ENCODE peak calls at places on chromosomes 16 and 17, in four cellular contexts. W is fibroblast of lung; A is brain microvascular endothelial cell; M is naive thymus-derived CD4-positive, alpha-beta T cell. H is an unnamed sample.
A peak's percentile ranks its signal among the peaks of the same experiment; 100 is the strongest.

GRCh38 chr17:31674305-31674704 is 184.7 kb downstream of the COPRS start:
- DNase-seq in W (peak; percentile 54), A (peak; percentile 61), M (no peak), H (no peak)

GRCh38 chr16:5633845-5634440 is 536.3 kb upstream of the EEF2KMT start:
- DNase-seq in W (peak; percentile 2), A (peak; percentile 0), M (no peak), H (peak; percentile 55)

GRCh38 chr17:73232587-73233373 is 28.9 kb downstream of the CPSF4L start:
- DNase-seq in W (peak; percentile 21), A (peak; percentile 14), M (no peak), H (peak; percentile 87)

GRCh38 chr16:520847-521246 is 6.7 kb upstream of the CAPN15 start:
- DNase-seq in W (no peak), A (no peak), M (no peak), H (no peak)

GRCh38 chr16:71426069-71426879 is 15.6 kb downstream of the TLE7 start:
- DNase-seq in W (peak; percentile 84), A (peak; percentile 94), M (peak; percentile 10), H (peak; percentile 93)

GRCh38 chr17:73748521-73748920 is 104.3 kb upstream of the SDK2 start:
- DNase-seq in W (no peak), A (no peak), M (no peak), H (peak; percentile 47)

GRCh38 chr17:29624586-29624985 is 1.9 kb upstream of the CORO6 start:
- DNase-seq in W (no peak), A (no peak), M (no peak), H (no peak)

GRCh38 chr17:66829883-66830282 is 5.0 kb upstream of the CACNG5 start:
- DNase-seq in W (peak; percentile 49), A (no peak), M (no peak), H (no peak)

GRCh38 chr17:44832821-44833220 is 2.7 kb upstream of the GJC1 start:
- DNase-seq in W (no peak), A (no peak), M (no peak), H (no peak)

GRCh38 chr16:27238591-27238990 is 30.0 kb downstream of the NSMCE1 start:
- DNase-seq in W (no peak), A (no peak), M (no peak), H (no peak)

GRCh38 chr16:87747626-87748025 is 18.2 kb downstream of the KLHDC4 start:
- DNase-seq in W (no peak), A (no peak), M (no peak), H (peak; percentile 75)

GRCh38 chr17:43917348-43918025 is 10.2 kb upstream of the MPP2 start:
- DNase-seq in W (peak; percentile 37), A (peak; percentile 11), M (peak; percentile 45), H (peak; percentile 86)

GRCh38 chr17:74345433-74346241 is 16.0 kb downstream of the BTBD17 start:
- DNase-seq in W (no peak), A (no peak), M (no peak), H (no peak)

GRCh38 chr17:68301438-68301959 is 10.2 kb downstream of the ARSG start:
- DNase-seq in W (no peak), A (no peak), M (no peak), H (peak; percentile 67)

GRCh38 chr17:16928406-16929280 is 43.3 kb downstream of the TNFRSF13B start:
- DNase-seq in W (no peak), A (no peak), M (no peak), H (peak; percentile 47)

GRCh38 chr16:576823-577201 is 7.0 kb downstream of the PIGQ start:
- DNase-seq in W (no peak), A (no peak), M (no peak), H (peak; percentile 91)

GRCh38 chr17:7686221-7687071 is 844 bp downstream of the TP53 start:
- DNase-seq in W (peak; percentile 91), A (peak; percentile 68), M (peak; percentile 93), H (peak; percentile 77)

GRCh38 chr16:52680993-52681392 is 134.1 kb upstream of the TOX3 start:
- DNase-seq in W (no peak), A (no peak), M (no peak), H (no peak)

GRCh38 chr17:46876353-46876887 is 25.0 kb downstream of the WNT9B start:
- DNase-seq in W (no peak), A (no peak), M (no peak), H (peak; percentile 88)

GRCh38 chr17:71978435-71978834 is 142.4 kb upstream of the SOX9 start:
- DNase-seq in W (no peak), A (no peak), M (no peak), H (no peak)

DNA sequence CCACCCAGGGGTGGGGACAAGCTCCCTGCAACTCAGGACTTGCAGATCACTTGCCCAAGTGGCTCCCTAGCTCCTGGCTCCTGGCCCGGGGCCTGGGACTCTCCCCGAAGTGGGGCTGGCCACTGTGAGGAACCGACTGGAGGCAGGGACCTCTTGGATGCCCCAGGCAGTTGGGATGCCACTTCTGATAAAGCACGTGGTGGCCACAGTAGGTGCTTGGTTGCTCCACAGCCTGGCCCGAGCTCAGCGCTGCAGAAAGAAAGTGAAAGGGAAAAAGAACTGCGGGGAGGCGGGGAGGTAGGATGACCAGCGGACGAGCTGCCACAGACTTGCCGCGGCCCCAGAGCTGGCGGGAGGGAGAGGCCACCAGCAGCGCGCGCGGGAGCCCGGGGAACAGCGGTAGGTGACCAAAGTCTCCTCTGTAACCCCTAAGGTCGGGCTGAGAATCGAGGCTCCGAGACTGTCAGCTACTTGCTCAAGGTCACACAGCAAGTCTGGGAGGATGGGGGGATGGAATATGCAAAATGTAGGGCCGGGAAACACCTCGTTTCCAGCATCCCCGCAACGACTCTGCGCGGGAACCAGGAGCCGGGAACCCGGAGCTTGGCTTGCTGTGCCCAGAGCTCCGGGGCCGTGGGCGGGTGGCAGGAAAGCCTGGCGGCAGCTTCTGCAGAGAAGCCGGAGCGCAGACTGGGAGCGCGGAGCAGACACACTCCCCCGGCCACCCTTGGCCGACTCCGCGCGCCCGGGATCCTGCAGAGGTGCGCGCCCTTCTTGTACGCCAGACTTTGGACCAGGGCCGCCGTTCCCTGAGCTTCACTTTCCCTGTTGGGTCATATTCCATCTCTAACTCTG is 1.9 kb downstream of the CIITA start:
- DNase-seq in W (peak; percentile 15), A (peak; percentile 6), M (no peak), H (peak; percentile 83)
- H3K4me3 ChIP-seq in W (peak overlapping the region; percentile 49), A (peak overlapping the region; percentile 43), M (peak overlapping the region; percentile 47), H (peak overlapping the region; percentile 29)

DNA sequence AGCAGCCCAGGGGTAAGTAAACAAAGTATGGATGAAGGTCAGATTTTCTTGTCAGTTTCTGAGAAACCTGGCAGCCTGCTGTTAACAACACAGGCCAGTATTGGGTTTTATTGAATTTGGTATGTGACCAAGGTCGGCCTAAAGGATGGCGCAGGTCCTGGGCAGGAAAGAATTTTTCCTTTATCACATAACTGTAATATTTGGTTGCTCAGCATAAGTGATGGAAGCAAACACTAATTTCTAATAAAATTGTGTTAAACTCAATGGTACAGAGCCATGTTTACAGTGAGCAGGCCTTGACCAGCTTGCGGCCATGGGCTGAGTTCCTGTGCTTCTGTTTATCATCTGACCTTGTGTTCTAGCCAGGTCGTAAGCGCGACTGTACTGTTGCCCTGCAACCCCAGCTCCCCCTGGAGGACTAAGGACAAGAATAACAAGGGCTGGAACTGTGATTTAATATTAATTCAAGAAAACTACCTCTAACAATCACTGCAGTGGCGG is 10.5 kb downstream of the POLDIP2 start:
- DNase-seq in W (peak; percentile 80), A (no peak), M (no peak), H (peak; percentile 63)
- H3K36me3 ChIP-seq in W (peaks cover 47% of the 10 kb centered on the region), A (peaks cover 72% of the 10 kb centered on the region), M (peaks cover 16% of the 10 kb centered on the region), H (peaks cover 33% of the 10 kb centered on the region)

DNA sequence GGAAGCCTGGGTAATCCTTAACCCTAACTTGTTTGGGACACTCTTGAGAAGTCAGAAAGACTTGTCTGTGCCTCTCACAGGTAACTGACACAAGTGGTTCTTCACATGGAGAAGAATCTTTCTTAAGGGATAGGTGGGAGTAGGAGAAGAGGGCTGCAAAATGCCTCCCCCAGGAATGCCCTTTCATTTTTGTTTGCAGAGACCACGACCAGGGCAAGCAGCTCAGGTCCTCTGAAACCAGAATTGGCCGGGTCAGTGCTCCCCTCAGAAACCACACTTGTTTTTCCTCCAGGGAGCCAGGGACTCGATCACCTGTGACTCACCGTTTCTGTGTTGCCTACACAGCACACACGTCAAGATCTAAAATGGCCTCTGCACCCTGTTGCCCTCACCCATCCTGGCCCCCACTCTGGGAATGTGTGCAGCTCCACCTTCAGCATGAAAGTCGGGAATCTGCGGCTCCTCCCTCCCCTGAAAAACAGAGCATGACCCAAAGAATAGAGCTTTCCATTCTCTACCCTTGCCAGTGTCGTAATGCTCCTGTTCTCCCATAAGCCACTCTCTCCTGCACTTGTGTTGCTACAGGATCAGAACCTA is 36.1 kb downstream of the HNF1B start:
- DNase-seq in W (no peak), A (no peak), M (no peak), H (no peak)
- H3K27me3 ChIP-seq in W (peaks cover 22% of the 10 kb centered on the region), A (no peaks in the 10 kb centered on the region), M (peaks cover 4% of the 10 kb centered on the region), H (no peaks in the 10 kb centered on the region)

GRCh38 chr17:80831481-80831880 is 160.2 kb upstream of the CHMP6 start:
- DNase-seq in W (no peak), A (no peak), M (no peak), H (no peak)

GRCh38 chr17:80832888-80833583 is 158.6 kb upstream of the CHMP6 start:
- DNase-seq in W (peak; percentile 98), A (peak; percentile 97), M (peak; percentile 72), H (peak; percentile 97)

GRCh38 chr17:80833952-80834895 is 157.4 kb upstream of the CHMP6 start:
- DNase-seq in W (peak; percentile 77), A (peak; percentile 14), M (no peak), H (no peak)

GRCh38 chr17:80830020-80830780 is 161.4 kb upstream of the CHMP6 start:
- DNase-seq in W (no peak), A (no peak), M (no peak), H (no peak)

DNA sequence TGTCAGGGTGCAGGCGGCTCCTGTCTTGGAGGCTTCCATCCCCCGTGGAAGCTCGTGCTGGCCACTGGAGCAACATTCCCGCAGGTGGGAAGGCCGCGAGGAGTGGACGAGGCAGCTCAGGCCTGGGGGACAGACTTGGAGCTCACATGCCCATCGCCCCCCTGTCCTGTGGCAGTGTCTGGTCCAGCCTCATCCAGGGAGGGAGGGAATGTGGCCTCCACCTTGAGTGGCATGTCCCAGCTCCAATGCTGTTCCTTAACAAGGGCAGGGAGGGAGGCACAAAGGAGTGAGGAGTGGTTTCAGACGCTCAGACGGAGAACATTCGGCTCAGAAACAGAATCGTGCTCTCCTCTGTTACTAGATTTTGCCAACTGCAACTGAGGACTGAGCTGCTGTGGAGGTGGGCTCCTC is 159.4 kb upstream of the CHMP6 start:
- DNase-seq in W (peak; percentile 70), A (peak; percentile 57), M (no peak), H (peak; percentile 91)
- H3K4me3 ChIP-seq in W (peak overlapping the region; percentile 58), A (no peak overlapping the region), M (peak overlapping the region; percentile 36), H (no peak overlapping the region)

DNA sequence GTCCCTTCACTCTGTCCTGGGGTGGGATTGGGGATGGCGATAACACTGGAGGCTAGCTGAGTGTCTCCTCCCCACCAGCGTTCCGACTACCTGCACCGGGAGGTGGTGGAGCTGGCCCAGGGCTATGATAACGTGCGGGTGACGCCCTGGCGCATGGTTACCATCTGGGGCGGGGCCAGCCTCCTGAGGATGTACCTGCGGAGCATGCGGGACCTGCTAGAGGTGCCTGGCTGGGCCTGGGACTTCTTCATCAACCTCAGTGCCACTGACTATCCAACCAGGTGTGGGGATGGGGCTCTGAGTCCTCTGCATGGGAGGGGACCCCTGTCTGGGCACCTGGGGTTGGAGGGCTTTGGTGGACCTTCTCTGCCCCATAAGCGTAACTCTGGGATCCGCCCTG is 8.8 kb downstream of the XYLT2 start:
- DNase-seq in W (no peak), A (no peak), M (no peak), H (no peak)
- H3K36me3 ChIP-seq in W (peaks cover 26% of the 10 kb centered on the region), A (peaks cover 52% of the 10 kb centered on the region), M (no peaks in the 10 kb centered on the region), H (peaks cover 34% of the 10 kb centered on the region)

H was measured in H7.